ENCODE peak calls at places on chromosomes 2 and 18, in seven cellular contexts. S is effector memory CD8-positive, alpha-beta T cell; Z is Panc1; P is activated T-cell treated with anti-CD3 and anti-CD28 coated beads, Interleukin-2, amount 50 U/mL, for 72 hours; K is mucosa of descending colon; G is CD4-positive, alpha-beta T cell; H is CD8-positive, alpha-beta T cell. T is an unnamed sample.
A peak's percentile ranks its signal among the peaks of the same experiment; 100 is the strongest.

GRCh38 chr18:57789105-57789504 is 14.0 kb downstream of the ATP8B1 start:
- ATAC-seq in S (no peak), Z (no peak), P (no peak), K (no peak), G (no peak), H (no peak), T (no peak)

GRCh38 chr2:220078439-220078838 is 451.0 kb downstream of the SLC4A3 start:
- ATAC-seq in S (no peak), Z (no peak), P (no peak), K (no peak), G (no peak), H (no peak), T (no peak)

GRCh38 chr18:67694787-67695186 is 178.3 kb upstream of the DSEL start:
- ATAC-seq in S (no peak), Z (no peak), P (no peak), K (no peak), G (no peak), H (no peak), T (no peak)

GRCh38 chr2:96679843-96680242 is 37.3 kb downstream of the FER1L5 start:
- ATAC-seq in S (no peak), Z (peak; percentile 70), P (no peak), K (peak; percentile 52), G (no peak), H (no peak), T (no peak)

GRCh38 chr2:159202568-159203071 is 83.9 kb downstream of the WDSUB1 start:
- ATAC-seq in S (no peak), Z (no peak), P (no peak), K (peak; percentile 68), G (no peak), H (no peak), T (peak; percentile 24)

GRCh38 chr2:77101796-77102452 is 420.3 kb downstream of the LRRTM4 start:
- ATAC-seq in S (no peak), Z (no peak), P (no peak), K (no peak), G (no peak), H (no peak), T (no peak)

GRCh38 chr2:234686088-234686890 is 189.4 kb upstream of the ARL4C start:
- ATAC-seq in S (no peak), Z (no peak), P (no peak), K (no peak), G (no peak), H (no peak), T (peak; percentile 95)

GRCh38 chr2:42052702-42053481 is 5.1 kb downstream of the PKDCC start:
- ATAC-seq in S (no peak), Z (no peak), P (no peak), K (no peak), G (no peak), H (no peak), T (no peak)

GRCh38 chr2:39625927-39626270 is 39.8 kb upstream of the TMEM178A start:
- ATAC-seq in S (no peak), Z (no peak), P (no peak), K (no peak), G (no peak), H (no peak), T (no peak)

GRCh38 chr2:71505086-71505769 is 51.9 kb downstream of the DYSF start:
- ATAC-seq in S (no peak), Z (no peak), P (no peak), K (no peak), G (no peak), H (no peak), T (no peak)